ENCODE peak calls at places on chromosomes 16 and 17, in seven cellular contexts. V is body of pancreas, R is heart right ventricle, I is BE2C, X is endodermal cell, P is T-helper 17 cell, C is mucosa of descending colon. W is an unnamed sample.

GRCh38 chr17:74354123-74354522 is 7.5 kb downstream of the BTBD17 start:
- DNase-seq in X (peak; percentile 98), P (peak; percentile 47), V (no peak), R (no peak), C (peak; percentile 69), I (peak; percentile 84), W (no peak)

GRCh38 chr16:49179714-49180330 is 101.8 kb downstream of the CBLN1 start:
- DNase-seq in X (peak; percentile 49), I (no peak), V (no peak), R (no peak), C (peak; percentile 73), P (no peak), W (no peak)

GRCh38 chr16:19119564-19119963 is 5.8 kb downstream of the ITPRIPL2 start:
- DNase-seq in R (no peak), X (no peak), P (no peak), I (no peak), C (no peak), V (no peak), W (peak; percentile 14)

GRCh38 chr16:49776085-49776501 is 79.8 kb downstream of the ZNF423 start:
- DNase-seq in C (no peak), X (peak; percentile 91), V (no peak), I (peak; percentile 28), R (peak; percentile 60), P (no peak), W (no peak)

GRCh38 chr17:45792995-45793755 is 9.1 kb downstream of the CRHR1 start:
- DNase-seq in V (no peak), C (no peak), I (no peak), X (no peak), P (no peak), R (no peak), W (no peak)

GRCh38 chr16:14405611-14406537 is 224.2 kb downstream of the PARN start:
- DNase-seq in V (no peak), P (no peak), X (peak; percentile 97), R (no peak), C (peak; percentile 41), I (peak; percentile 79), W (no peak)

GRCh38 chr17:81858170-81858966 is 2.0 kb downstream of the P4HB start:
- DNase-seq in R (no peak), X (no peak), I (no peak), C (no peak), V (peak; percentile 57), P (no peak), W (no peak)

GRCh38 chr16:16991711-16992110 is 479.0 kb downstream of the XYLT1 start:
- DNase-seq in I (no peak), P (no peak), X (no peak), V (no peak), R (no peak), C (no peak), W (no peak)

GRCh38 chr17:41451154-41451728 is 10.5 kb upstream of the KRT38 start:
- DNase-seq in I (no peak), R (no peak), V (no peak), C (no peak), X (no peak), P (no peak), W (no peak)

GRCh38 chr17:41334899-41335298 is 15.7 kb downstream of the KRT33A start:
- DNase-seq in C (no peak), I (no peak), X (peak; percentile 42), V (no peak), P (no peak), R (no peak), W (no peak)

GRCh38 chr17:56292010-56292409 is 138.7 kb downstream of the ANKFN1 start:
- DNase-seq in V (no peak), C (no peak), I (no peak), R (no peak), P (no peak), X (no peak), W (no peak)

GRCh38 chr16:87678618-87679017 is 76.3 kb downstream of the JPH3 start:
- DNase-seq in I (no peak), X (no peak), R (no peak), C (no peak), V (no peak), P (no peak), W (no peak)

GRCh38 chr17:80832888-80833583 is 158.6 kb upstream of the CHMP6 start:
- DNase-seq in P (peak; percentile 25), I (peak; percentile 96), X (peak; percentile 99), C (peak; percentile 81), V (peak; percentile 79), R (peak; percentile 90), W (peak; percentile 73)

GRCh38 chr17:38926290-38927070 is 1.1 kb downstream of the LASP1NB start:
- DNase-seq in V (no peak), X (peak; percentile 38), P (no peak), C (no peak), R (no peak), I (no peak), W (no peak)

GRCh38 chr17:2705263-2705662 is 6.3 kb downstream of the CLUH start:
- DNase-seq in P (no peak), C (no peak), V (peak; percentile 20), I (no peak), R (no peak), X (peak; percentile 55), W (no peak)

GRCh38 chr17:73757324-73757942 is 113.2 kb upstream of the SDK2 start:
- DNase-seq in C (no peak), P (no peak), X (no peak), R (no peak), I (no peak), V (no peak), W (no peak)

GRCh38 chr16:23754594-23755483 is at the start of gene CHP2:
- DNase-seq in C (peak; percentile 88), X (peak; percentile 64), P (no peak), R (peak; percentile 11), I (peak; percentile 15), V (peak; percentile 15), W (no peak)

GRCh38 chr17:43695968-43696865 is 34.5 kb upstream of the MEOX1 start:
- DNase-seq in R (peak; percentile 38), C (no peak), X (no peak), V (no peak), P (no peak), I (no peak), W (no peak)

GRCh38 chr16:67718668-67719047 is 458 bp downstream of the GFOD2 start:
- DNase-seq in X (no peak), I (no peak), V (no peak), R (no peak), P (no peak), C (no peak), W (no peak)

GRCh38 chr17:80940171-80941123 is 51.2 kb upstream of the CHMP6 start:
- DNase-seq in R (no peak), C (no peak), V (no peak), X (no peak), P (peak; percentile 9), I (no peak), W (no peak)

GRCh38 chr16:53061256-53061655 is 6.5 kb downstream of the CHD9 start:
- DNase-seq in I (no peak), P (no peak), V (no peak), C (no peak), R (no peak), X (no peak), W (no peak)

GRCh38 chr17:17300624-17301568 is 2.3 kb upstream of the NT5M start:
- DNase-seq in C (peak; percentile 42), X (peak; percentile 99), R (peak; percentile 25), I (no peak), P (peak; percentile 40), V (peak; percentile 63), W (no peak)

GRCh38 chr16:85960486-85961046 is 61.6 kb downstream of the IRF8 start:
- DNase-seq in X (no peak), V (no peak), P (no peak), I (no peak), C (no peak), R (no peak), W (no peak)

GRCh38 chr16:35510701-35511100 is 2051.3 kb downstream of the TP53TG3F start:
- DNase-seq in R (no peak), I (no peak), V (no peak), X (no peak), C (no peak), P (no peak), W (no peak)

GRCh38 chr16:35506018-35506897 is 2046.8 kb downstream of the TP53TG3F start:
- DNase-seq in I (peak; percentile 81), R (no peak), V (no peak), P (no peak), C (no peak), X (no peak), W (no peak)

DNA sequence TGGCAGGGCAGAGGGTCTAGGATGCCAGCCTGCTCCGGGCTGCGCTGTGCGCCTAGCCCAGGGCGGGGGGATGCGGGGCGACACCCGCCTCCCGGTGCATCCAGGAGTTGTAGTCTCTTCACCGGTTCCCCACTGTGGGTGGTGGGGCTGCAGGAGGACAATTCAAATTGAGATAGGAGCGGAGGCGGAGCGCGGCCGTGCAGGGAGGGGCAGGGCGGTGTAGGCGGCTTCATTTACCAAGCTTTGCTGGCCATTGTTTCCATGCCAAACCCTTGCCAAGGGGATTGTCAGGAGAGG is 2047.4 kb downstream of the TP53TG3F start:
- DNase-seq in V (no peak), P (no peak), I (no peak), R (no peak), X (no peak), C (no peak), W (no peak)
- H3K9me3 ChIP-seq in V (no peaks in the 10 kb centered on the region), P (no peaks in the 10 kb centered on the region), I (peaks cover 10% of the 10 kb centered on the region), R (no peaks in the 10 kb centered on the region), X (peaks cover 75% of the 10 kb centered on the region), C (peaks cover 59% of the 10 kb centered on the region), W (no peaks in the 10 kb centered on the region)

GRCh38 chr17:70011750-70012149 is 63.3 kb upstream of the KCNJ16 start:
- DNase-seq in R (no peak), P (no peak), V (no peak), I (no peak), X (no peak), C (no peak), W (no peak)

GRCh38 chr17:70006159-70006558 is 68.9 kb upstream of the KCNJ16 start:
- DNase-seq in C (no peak), I (no peak), P (no peak), X (no peak), R (no peak), V (no peak), W (no peak)
- H3K9me3 ChIP-seq in C (no peaks in the 10 kb centered on the region), I (no peaks in the 10 kb centered on the region), P (no peaks in the 10 kb centered on the region), X (no peaks in the 10 kb centered on the region), R (no peaks in the 10 kb centered on the region), V (no peaks in the 10 kb centered on the region), W (no peaks in the 10 kb centered on the region)

GRCh38 chr17:70936724-70937123 is 767.4 kb downstream of the KCNJ2 start:
- DNase-seq in P (no peak), R (no peak), C (no peak), V (no peak), X (no peak), I (no peak), W (no peak)
- H3K9me3 ChIP-seq in P (no peaks in the 10 kb centered on the region), R (peaks cover 3% of the 10 kb centered on the region), C (no peaks in the 10 kb centered on the region), V (no peaks in the 10 kb centered on the region), X (no peaks in the 10 kb centered on the region), I (no peaks in the 10 kb centered on the region), W (no peaks in the 10 kb centered on the region)

GRCh38 chr17:70059076-70059475 is 15.9 kb upstream of the KCNJ16 start:
- DNase-seq in C (no peak), I (no peak), R (no peak), V (no peak), P (no peak), X (no peak), W (no peak)

GRCh38 chr17:70059649-70060048 is 15.4 kb upstream of the KCNJ16 start:
- DNase-seq in I (no peak), R (no peak), V (no peak), C (no peak), P (no peak), X (no peak), W (no peak)

GRCh38 chr17:70054961-70055360 is 20.1 kb upstream of the KCNJ16 start:
- DNase-seq in R (no peak), V (no peak), X (no peak), I (no peak), P (no peak), C (no peak), W (no peak)

GRCh38 chr17:70060415-70060814 is 14.6 kb upstream of the KCNJ16 start:
- DNase-seq in R (no peak), I (no peak), X (no peak), P (no peak), C (no peak), V (peak; percentile 36), W (no peak)
- H3K9me3 ChIP-seq in R (no peaks in the 10 kb centered on the region), I (no peaks in the 10 kb centered on the region), X (no peaks in the 10 kb centered on the region), P (no peaks in the 10 kb centered on the region), C (no peaks in the 10 kb centered on the region), V (no peaks in the 10 kb centered on the region), W (no peaks in the 10 kb centered on the region)

W was measured in tibial nerve.